ENCODE peak calls at places on chromosomes 5 and 9, in ten cellular contexts. One of them, this sample, is unnamed.

GRCh38 chr5:73030531-73030930 is 74.7 kb downstream of the FCHO2 start:
- DNase-seq in uterus: no peak
- DNase-seq in Peyer's patch: no peak
- DNase-seq in body of pancreas: no peak
- DNase-seq in HepG2: no peak
- DNase-seq in K562: no peak
- DNase-seq in IMR-90: no peak
- DNase-seq in heart left ventricle: no peak
- DNase-seq in HCT116: no peak
- DNase-seq in suprapubic skin: no peak
- DNase-seq in this sample: no peak

GRCh38 chr9:110620726-110621125 is 41.2 kb upstream of the SVEP1 start:
- DNase-seq in uterus: no peak
- DNase-seq in Peyer's patch: no peak
- DNase-seq in body of pancreas: no peak
- DNase-seq in HepG2: no peak
- DNase-seq in K562: no peak
- DNase-seq in IMR-90: no peak
- DNase-seq in heart left ventricle: no peak
- DNase-seq in HCT116: no peak
- DNase-seq in suprapubic skin: no peak
- DNase-seq in this sample: no peak

GRCh38 chr5:172377856-172378255 is 76.5 kb downstream of the SH3PXD2B start:
- DNase-seq in uterus: no peak
- DNase-seq in Peyer's patch: no peak
- DNase-seq in body of pancreas: no peak
- DNase-seq in HepG2: no peak
- DNase-seq in K562: no peak
- DNase-seq in IMR-90: no peak
- DNase-seq in heart left ventricle: no peak
- DNase-seq in HCT116: no peak
- DNase-seq in suprapubic skin: no peak
- DNase-seq in this sample: no peak

GRCh38 chr5:74251106-74252032 is 389.2 kb downstream of the ENC1 start:
- DNase-seq in uterus: peak; percentile 90
- DNase-seq in Peyer's patch: no peak
- DNase-seq in body of pancreas: peak; percentile 34
- DNase-seq in HepG2: peak; percentile 24
- DNase-seq in K562: peak; percentile 12
- DNase-seq in IMR-90: peak; percentile 96
- DNase-seq in heart left ventricle: peak; percentile 29
- DNase-seq in HCT116: no peak
- DNase-seq in suprapubic skin: no peak
- DNase-seq in this sample: no peak

GRCh38 chr5:33850100-33850594 is 41.6 kb downstream of the ADAMTS12 start:
- DNase-seq in uterus: no peak
- DNase-seq in Peyer's patch: peak; percentile 46
- DNase-seq in body of pancreas: no peak
- DNase-seq in HepG2: peak; percentile 3
- DNase-seq in K562: peak; percentile 18
- DNase-seq in IMR-90: peak; percentile 75
- DNase-seq in heart left ventricle: no peak
- DNase-seq in HCT116: no peak
- DNase-seq in suprapubic skin: no peak
- DNase-seq in this sample: no peak

GRCh38 chr9:70561805-70562395 is 147.4 kb upstream of the KLF9 start:
- DNase-seq in uterus: no peak
- DNase-seq in Peyer's patch: no peak
- DNase-seq in body of pancreas: no peak
- DNase-seq in HepG2: no peak
- DNase-seq in K562: no peak
- DNase-seq in IMR-90: peak; percentile 63
- DNase-seq in heart left ventricle: no peak
- DNase-seq in HCT116: no peak
- DNase-seq in suprapubic skin: no peak
- DNase-seq in this sample: no peak

GRCh38 chr9:21070171-21070571 is 7.6 kb downstream of the IFNB1 start:
- DNase-seq in uterus: peak; percentile 75
- DNase-seq in Peyer's patch: no peak
- DNase-seq in body of pancreas: peak; percentile 57
- DNase-seq in HepG2: no peak
- DNase-seq in K562: no peak
- DNase-seq in IMR-90: peak; percentile 98
- DNase-seq in heart left ventricle: peak; percentile 62
- DNase-seq in HCT116: peak; percentile 16
- DNase-seq in suprapubic skin: no peak
- DNase-seq in this sample: no peak

GRCh38 chr5:91160751-91161285 is 222.3 kb downstream of the ARRDC3 start:
- DNase-seq in uterus: no peak
- DNase-seq in Peyer's patch: no peak
- DNase-seq in body of pancreas: no peak
- DNase-seq in HepG2: no peak
- DNase-seq in K562: no peak
- DNase-seq in IMR-90: peak; percentile 67
- DNase-seq in heart left ventricle: no peak
- DNase-seq in HCT116: no peak
- DNase-seq in suprapubic skin: no peak
- DNase-seq in this sample: no peak

GRCh38 chr5:159817262-159818029 is 98.8 kb upstream of the ADRA1B start:
- DNase-seq in uterus: no peak
- DNase-seq in Peyer's patch: no peak
- DNase-seq in body of pancreas: no peak
- DNase-seq in HepG2: no peak
- DNase-seq in K562: no peak
- DNase-seq in IMR-90: peak; percentile 27
- DNase-seq in heart left ventricle: no peak
- DNase-seq in HCT116: no peak
- DNase-seq in suprapubic skin: no peak
- DNase-seq in this sample: no peak

GRCh38 chr5:6442333-6442732 is 6.3 kb upstream of the UBE2QL1 start:
- DNase-seq in uterus: no peak
- DNase-seq in Peyer's patch: no peak
- DNase-seq in body of pancreas: no peak
- DNase-seq in HepG2: no peak
- DNase-seq in K562: no peak
- DNase-seq in IMR-90: no peak
- DNase-seq in heart left ventricle: no peak
- DNase-seq in HCT116: no peak
- DNase-seq in suprapubic skin: no peak
- DNase-seq in this sample: no peak

GRCh38 chr5:130155395-130155794 is 251.1 kb downstream of the CHSY3 start:
- DNase-seq in uterus: no peak
- DNase-seq in Peyer's patch: no peak
- DNase-seq in body of pancreas: no peak
- DNase-seq in HepG2: no peak
- DNase-seq in K562: no peak
- DNase-seq in IMR-90: no peak
- DNase-seq in heart left ventricle: no peak
- DNase-seq in HCT116: no peak
- DNase-seq in suprapubic skin: no peak
- DNase-seq in this sample: no peak

GRCh38 chr5:92760550-92760949 is 820.5 kb downstream of the NR2F1-AS1 start:
- DNase-seq in uterus: no peak
- DNase-seq in Peyer's patch: no peak
- DNase-seq in body of pancreas: no peak
- DNase-seq in HepG2: no peak
- DNase-seq in K562: no peak
- DNase-seq in IMR-90: no peak
- DNase-seq in heart left ventricle: no peak
- DNase-seq in HCT116: no peak
- DNase-seq in suprapubic skin: no peak
- DNase-seq in this sample: no peak

GRCh38 chr9:90858505-90858904 is 56.9 kb downstream of the SYK start:
- DNase-seq in uterus: no peak
- DNase-seq in Peyer's patch: no peak
- DNase-seq in body of pancreas: no peak
- DNase-seq in HepG2: no peak
- DNase-seq in K562: no peak
- DNase-seq in IMR-90: no peak
- DNase-seq in heart left ventricle: no peak
- DNase-seq in HCT116: no peak
- DNase-seq in suprapubic skin: no peak
- DNase-seq in this sample: no peak

GRCh38 chr9:115144706-115145105 is 26.7 kb upstream of the TNC start:
- DNase-seq in uterus: no peak
- DNase-seq in Peyer's patch: no peak
- DNase-seq in body of pancreas: no peak
- DNase-seq in HepG2: no peak
- DNase-seq in K562: no peak
- DNase-seq in IMR-90: no peak
- DNase-seq in heart left ventricle: no peak
- DNase-seq in HCT116: no peak
- DNase-seq in suprapubic skin: no peak
- DNase-seq in this sample: no peak

GRCh38 chr9:37433754-37434435 is 11.4 kb downstream of the GRHPR start:
- DNase-seq in uterus: no peak
- DNase-seq in Peyer's patch: no peak
- DNase-seq in body of pancreas: no peak
- DNase-seq in HepG2: no peak
- DNase-seq in K562: no peak
- DNase-seq in IMR-90: peak; percentile 11
- DNase-seq in heart left ventricle: no peak
- DNase-seq in HCT116: no peak
- DNase-seq in suprapubic skin: no peak
- DNase-seq in this sample: no peak

GRCh38 chr5:171299851-171300250 is 9.2 kb upstream of the TLX3 start:
- DNase-seq in uterus: no peak
- DNase-seq in Peyer's patch: no peak
- DNase-seq in body of pancreas: no peak
- DNase-seq in HepG2: no peak
- DNase-seq in K562: no peak
- DNase-seq in IMR-90: peak; percentile 52
- DNase-seq in heart left ventricle: no peak
- DNase-seq in HCT116: no peak
- DNase-seq in suprapubic skin: no peak
- DNase-seq in this sample: no peak

GRCh38 chr5:43484049-43484849 is 584 bp upstream of the TMEM267 start:
- DNase-seq in uterus: peak; percentile 77
- DNase-seq in Peyer's patch: peak; percentile 93
- DNase-seq in body of pancreas: peak; percentile 87
- DNase-seq in HepG2: peak; percentile 69
- DNase-seq in K562: peak; percentile 91
- DNase-seq in IMR-90: peak; percentile 82
- DNase-seq in heart left ventricle: peak; percentile 84
- DNase-seq in HCT116: peak; percentile 51
- DNase-seq in suprapubic skin: peak; percentile 94
- DNase-seq in this sample: no peak
- TF ChIP-seq POLR2A in uterus: no peak
- TF ChIP-seq POLR2A in Peyer's patch: no peak
- TF ChIP-seq POLR2A in body of pancreas: peak; percentile 77
- TF ChIP-seq POLR2A in HepG2: no peak
- TF ChIP-seq POLR2A in K562: peak; percentile 81
- TF ChIP-seq POLR2A in IMR-90: no peak
- TF ChIP-seq POLR2A in heart left ventricle: no peak
- TF ChIP-seq POLR2A in HCT116: no peak
- TF ChIP-seq POLR2A in suprapubic skin: no peak
- TF ChIP-seq POLR2A in this sample: no peak

GRCh38 chr5:148828461-148829247 is 2.2 kb downstream of the ADRB2 start:
- DNase-seq in uterus: no peak
- DNase-seq in Peyer's patch: no peak
- DNase-seq in body of pancreas: no peak
- DNase-seq in HepG2: no peak
- DNase-seq in K562: no peak
- DNase-seq in IMR-90: peak; percentile 38
- DNase-seq in heart left ventricle: no peak
- DNase-seq in HCT116: no peak
- DNase-seq in suprapubic skin: no peak
- DNase-seq in this sample: no peak
- TF ChIP-seq CTCF in uterus: no peak
- TF ChIP-seq CTCF in Peyer's patch: no peak
- TF ChIP-seq CTCF in body of pancreas: no peak
- TF ChIP-seq CTCF in HepG2: no peak
- TF ChIP-seq CTCF in K562: no peak
- TF ChIP-seq CTCF in IMR-90: no peak
- TF ChIP-seq CTCF in heart left ventricle: no peak
- TF ChIP-seq CTCF in HCT116: no peak
- TF ChIP-seq CTCF in suprapubic skin: no peak
- TF ChIP-seq CTCF in this sample: no peak

DNA sequence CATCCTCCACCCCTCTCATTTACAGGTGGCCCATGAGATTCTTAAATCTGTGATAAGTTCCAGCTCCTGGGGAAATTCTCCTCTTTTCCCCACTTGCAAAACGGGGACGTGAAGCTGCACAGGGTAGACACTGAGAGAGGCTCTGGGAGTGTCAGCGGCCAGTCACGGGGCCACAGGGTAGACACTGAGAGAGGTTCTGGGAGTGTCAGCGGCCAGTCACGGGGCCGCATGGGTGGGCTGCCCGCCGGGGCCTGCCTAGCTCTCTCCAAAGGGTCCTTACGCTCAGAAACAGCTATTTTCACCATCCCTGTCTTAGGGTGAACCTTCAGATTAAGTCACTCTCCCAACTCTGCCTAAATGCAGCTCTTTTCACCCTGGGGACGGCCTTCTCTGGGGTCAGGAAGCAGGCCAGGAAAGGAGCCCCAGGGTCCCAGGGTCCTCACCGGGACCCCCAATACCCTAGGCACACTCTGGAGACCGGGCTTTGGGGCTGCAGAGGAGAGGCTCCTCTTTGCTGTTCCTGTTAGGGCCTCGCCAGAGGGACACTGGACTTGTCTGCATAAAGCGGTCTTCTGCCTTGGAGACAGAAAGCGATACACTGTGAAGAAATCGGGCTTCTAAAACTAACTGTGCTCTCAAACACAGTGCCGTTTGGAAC is 1.5 kb downstream of the FAM78A start:
- DNase-seq in uterus: no peak
- DNase-seq in Peyer's patch: peak; percentile 82
- DNase-seq in body of pancreas: peak; percentile 46
- DNase-seq in HepG2: no peak
- DNase-seq in K562: peak; percentile 84
- DNase-seq in IMR-90: no peak
- DNase-seq in heart left ventricle: peak; percentile 77
- DNase-seq in HCT116: no peak
- DNase-seq in suprapubic skin: no peak
- DNase-seq in this sample: no peak
- H3K4me1 ChIP-seq in uterus: peaks cover 8% of the 10 kb centered on the region
- H3K4me1 ChIP-seq in Peyer's patch: peaks cover 14% of the 10 kb centered on the region
- H3K4me1 ChIP-seq in body of pancreas: peaks cover 16% of the 10 kb centered on the region
- H3K4me1 ChIP-seq in HepG2: peaks cover 59% of the 10 kb centered on the region
- H3K4me1 ChIP-seq in K562: peaks cover 59% of the 10 kb centered on the region
- H3K4me1 ChIP-seq in IMR-90: no peaks in the 10 kb centered on the region
- H3K4me1 ChIP-seq in heart left ventricle: peaks cover 38% of the 10 kb centered on the region
- H3K4me1 ChIP-seq in HCT116: no peaks in the 10 kb centered on the region
- H3K4me1 ChIP-seq in suprapubic skin: peaks cover 19% of the 10 kb centered on the region
- H3K4me1 ChIP-seq in this sample: no peaks in the 10 kb centered on the region

DNA sequence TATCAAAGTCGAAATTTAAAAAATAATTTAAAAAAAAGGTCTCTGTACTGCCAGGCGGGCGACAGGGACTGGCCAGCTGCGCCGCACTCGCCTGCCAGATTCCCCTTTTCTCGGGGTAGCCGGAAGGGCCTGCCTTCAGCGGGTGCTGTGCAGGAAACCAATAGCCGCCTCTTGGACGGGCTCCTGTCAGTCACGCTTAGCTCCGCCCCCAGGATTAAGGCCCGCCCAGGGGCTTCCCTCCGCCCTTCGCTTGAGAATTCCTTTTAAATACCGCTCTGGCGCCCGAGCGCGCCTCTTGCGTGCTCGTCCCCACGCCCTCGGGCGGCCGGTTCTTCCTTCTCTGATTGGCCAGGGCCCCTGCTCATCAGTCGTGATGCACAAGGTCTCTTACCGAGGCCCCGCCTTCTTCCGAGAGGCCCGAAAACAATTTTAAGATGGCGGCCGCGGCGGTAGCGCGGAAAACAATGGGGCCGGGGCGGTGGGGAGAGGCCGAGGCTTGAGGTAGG is at the start of gene MAML1:
- DNase-seq in uterus: peak; percentile 100
- DNase-seq in Peyer's patch: peak; percentile 100
- DNase-seq in body of pancreas: peak; percentile 100
- DNase-seq in HepG2: peak; percentile 99
- DNase-seq in K562: peak; percentile 99
- DNase-seq in IMR-90: peak; percentile 100
- DNase-seq in heart left ventricle: peak; percentile 100
- DNase-seq in HCT116: peak; percentile 99
- DNase-seq in suprapubic skin: peak; percentile 100
- DNase-seq in this sample: peak; percentile 100
- TF ChIP-seq POLR2A in uterus: peak; percentile 91
- TF ChIP-seq POLR2A in Peyer's patch: no peak
- TF ChIP-seq POLR2A in body of pancreas: peak; percentile 70
- TF ChIP-seq POLR2A in HepG2: peak; percentile 61
- TF ChIP-seq POLR2A in K562: peak; percentile 81
- TF ChIP-seq POLR2A in IMR-90: peak; percentile 84
- TF ChIP-seq POLR2A in heart left ventricle: no peak
- TF ChIP-seq POLR2A in HCT116: peak; percentile 82
- TF ChIP-seq POLR2A in suprapubic skin: no peak
- TF ChIP-seq POLR2A in this sample: peak; percentile 77

This sample was measured in vagina.